ENCODE peak calls at places on chromosomes 2 and 18, in ten cellular contexts. E is IMR-90, D is GM12878, P is heart right ventricle, N is Peyer's patch, O is A673, L is aorta, Q is WERI-Rb-1, A is right cardiac atrium, B is SK-N-SH. S is an unnamed sample. For H3K27me3, the result is how much of the 10 kb centered on the place peaks cover.

GRCh38 chr2:30655211-30655610 is 152.0 kb downstream of the CAPN13 start:
- DNase-seq in N (no peak), P (no peak), Q (no peak), A (no peak), L (no peak), E (peak), B (no peak), D (no peak), O (no peak), S (no peak)

GRCh38 chr18:21599585-21600525 is 649 bp downstream of the ESCO1 start:
- DNase-seq in E (peak), O (peak), L (no peak), A (peak), Q (no peak), P (no peak), N (peak), D (no peak), B (peak), S (peak)

GRCh38 chr2:200089040-200089755 is 133.8 kb downstream of the MAIP1 start:
- DNase-seq in A (no peak), O (no peak), D (no peak), E (peak), B (no peak), P (no peak), Q (no peak), L (no peak), N (no peak), S (no peak)

GRCh38 chr2:101297383-101297782 is 11.1 kb downstream of the RNF149 start:
- DNase-seq in E (no peak), Q (no peak), O (no peak), N (no peak), A (no peak), L (no peak), D (no peak), P (no peak), B (no peak), S (no peak)

GRCh38 chr2:10584843-10585475 is 104.8 kb downstream of the NOL10 start:
- DNase-seq in A (no peak), D (no peak), O (no peak), L (no peak), E (peak), N (no peak), Q (no peak), B (no peak), P (no peak), S (no peak)

GRCh38 chr2:229586746-229587705 is 127.3 kb downstream of the DNER start:
- DNase-seq in A (peak), B (peak), P (peak), Q (peak), L (peak), N (peak), E (peak), O (peak), D (no peak), S (peak)

GRCh38 chr2:29747786-29748470 is 173.5 kb downstream of the ALK start:
- DNase-seq in L (no peak), N (no peak), Q (peak), D (no peak), O (peak), E (peak), P (no peak), B (no peak), A (no peak), S (no peak)

GRCh38 chr18:60202702-60203101 is 169.9 kb downstream of the MC4R start:
- DNase-seq in E (no peak), B (no peak), D (no peak), Q (no peak), O (no peak), N (no peak), L (no peak), P (no peak), A (no peak), S (no peak)

DNA sequence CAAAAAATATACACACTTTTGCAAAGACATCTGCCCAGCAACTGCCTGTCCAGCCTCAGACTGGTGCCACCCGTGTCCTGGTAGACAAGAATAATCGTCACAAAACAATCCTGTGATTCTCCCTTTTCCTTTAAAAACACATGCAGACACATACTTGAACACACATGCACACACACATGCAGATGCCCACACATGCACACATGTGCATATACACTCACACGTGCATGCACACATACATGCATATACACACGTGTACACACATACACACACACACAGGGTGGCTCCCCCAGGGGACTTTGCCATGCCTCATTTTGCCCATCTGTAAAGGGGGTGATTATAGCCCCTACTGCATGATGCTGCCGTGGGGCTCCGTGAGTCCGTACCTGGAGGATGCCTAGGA is 24.9 kb upstream of the ALPP start:
- DNase-seq in P (no peak), B (no peak), A (no peak), O (no peak), E (no peak), D (no peak), Q (no peak), N (no peak), L (no peak), S (peak)
- H3K27me3 ChIP-seq in P (half or more), B (under half), A (under half), O (half or more), E (under half), D (under half), Q (under half), N (under half), L (under half), S (under half)

GRCh38 chr2:215722125-215722524 is 286.3 kb upstream of the FN1 start:
- DNase-seq in O (no peak), D (no peak), B (no peak), Q (no peak), N (no peak), E (peak), P (no peak), A (no peak), L (no peak), S (no peak)

GRCh38 chr2:215726070-215726469 is 287.3 kb downstream of the MREG start:
- DNase-seq in A (no peak), E (no peak), L (no peak), D (no peak), P (no peak), N (no peak), B (no peak), O (no peak), Q (no peak), S (no peak)

GRCh38 chr2:215718890-215719289 is 283.0 kb upstream of the FN1 start:
- DNase-seq in B (no peak), A (no peak), D (no peak), P (no peak), N (no peak), L (no peak), O (no peak), E (no peak), Q (no peak), S (no peak)

GRCh38 chr2:215724171-215724570 is 288.3 kb upstream of the FN1 start:
- DNase-seq in B (no peak), Q (no peak), O (no peak), E (no peak), P (no peak), L (no peak), D (no peak), A (no peak), N (no peak), S (no peak)

DNA sequence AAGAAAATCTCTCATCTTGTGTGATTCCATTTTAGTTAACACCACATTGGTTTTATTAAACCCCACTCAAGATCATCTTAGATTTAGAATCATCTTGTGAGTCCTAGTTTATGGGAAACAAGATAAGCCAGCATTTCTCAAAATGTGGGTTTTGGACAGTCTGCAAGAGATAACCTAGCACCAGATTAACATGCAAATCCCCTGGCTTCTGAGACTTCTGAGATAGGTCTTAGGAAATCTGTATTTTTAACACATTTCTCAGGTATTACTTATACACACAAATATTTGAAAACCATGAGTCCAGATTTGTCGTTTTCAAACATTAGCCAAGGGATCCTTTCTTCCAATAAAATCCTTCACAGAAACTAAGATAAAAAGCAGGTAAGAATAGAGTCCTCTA is 287.1 kb upstream of the FN1 start:
- DNase-seq in P (no peak), E (peak), N (no peak), B (no peak), D (no peak), O (no peak), A (no peak), L (no peak), Q (no peak), S (no peak)
- H3K27ac ChIP-seq in P (no peak), E (no peak), N (no peak), B (no peak), D (no peak), O (no peak), A (no peak), L (no peak), Q (no peak), S (no peak)

GRCh38 chr2:172090947-172091625 is 5.8 kb downstream of the DLX1 start:
- DNase-seq in A (no peak), Q (no peak), L (peak), N (no peak), B (peak), D (no peak), E (no peak), P (no peak), O (no peak), S (no peak)
- H3K27me3 ChIP-seq in A (under half), Q (half or more), L (under half), N (half or more), B (half or more), D (under half), E (half or more), P (half or more), O (under half), S (half or more)

DNA sequence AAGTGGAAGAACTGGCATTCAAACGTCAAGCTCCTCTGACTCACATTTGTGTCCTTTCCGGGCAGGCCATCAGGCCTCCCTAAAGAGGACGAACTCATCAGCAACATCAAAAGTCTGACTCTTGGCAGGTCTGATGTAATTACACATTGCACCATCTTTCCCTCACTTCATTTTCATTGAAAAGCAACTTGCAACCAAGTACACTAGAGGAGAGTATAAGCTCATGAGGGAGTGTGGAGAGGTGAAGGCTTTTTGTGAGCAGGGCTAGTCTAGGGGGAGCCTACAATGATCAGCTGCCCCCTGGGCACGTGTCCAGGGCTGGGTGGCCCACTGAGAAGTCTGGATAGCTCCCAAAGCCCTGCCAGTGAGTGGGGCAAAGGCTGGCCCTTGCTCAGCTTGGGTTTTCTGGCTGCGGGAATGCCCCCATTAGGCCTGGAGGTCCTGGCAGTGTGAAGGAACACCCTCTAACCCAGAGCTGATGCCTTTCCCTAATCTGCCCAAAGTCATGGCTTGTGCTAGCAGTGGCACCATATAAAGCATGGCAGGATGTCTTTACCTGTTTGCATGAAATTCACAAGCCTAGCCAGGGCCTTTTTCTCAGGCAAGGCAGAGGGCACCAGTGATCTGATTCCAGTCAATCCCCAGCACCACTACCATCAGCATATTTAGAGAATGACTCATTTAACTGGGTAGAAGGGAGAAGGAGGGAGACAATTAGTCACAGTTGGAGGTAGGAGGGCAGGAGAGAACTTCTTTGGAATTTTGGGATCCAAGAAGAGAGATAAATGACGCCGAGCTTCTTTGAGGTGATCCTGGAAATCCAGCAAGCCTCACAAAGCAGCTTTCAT is 8.5 kb upstream of the DAW1 start:
- DNase-seq in D (no peak), E (peak), B (no peak), N (no peak), A (peak), O (peak), L (peak), Q (no peak), P (no peak), S (peak)
- H3K27ac ChIP-seq in D (no peak), E (peak), B (no peak), N (no peak), A (peak), O (no peak), L (no peak), Q (no peak), P (peak), S (no peak)

S was measured in psoas muscle.